ENCODE peak calls at places on chromosomes 16 and 17, in six cellular contexts. O, K, A, D, L and P are unnamed samples.

GRCh38 chr16:71357681-71358080 is 842 bp upstream of the CALB2 start:
- DNase-seq in O (no peak), K (no peak), A (no peak), D (no peak), L (no peak), P (no peak)

GRCh38 chr16:1537763-1538289 is 4.4 kb downstream of the TMEM204 start:
- DNase-seq in O (no peak), K (no peak), A (no peak), D (no peak), L (no peak), P (no peak)

GRCh38 chr17:77211681-77212080 is 70.9 kb downstream of the SEC14L1 start:
- DNase-seq in O (no peak), K (no peak), A (no peak), D (no peak), L (no peak), P (no peak)

GRCh38 chr17:59914274-59914854 is 21.4 kb downstream of the RPS6KB1 start:
- DNase-seq in O (no peak), K (no peak), A (no peak), D (peak; percentile 53), L (no peak), P (no peak)

GRCh38 chr17:82882715-82883446 is 43.1 kb upstream of the ZNF750 start:
- DNase-seq in O (no peak), K (no peak), A (peak; percentile 24), D (no peak), L (peak; percentile 86), P (no peak)

GRCh38 chr16:50416388-50416787 is 47.6 kb upstream of the BRD7 start:
- DNase-seq in O (no peak), K (no peak), A (no peak), D (no peak), L (no peak), P (no peak)

GRCh38 chr16:81140930-81141780 is 45.0 kb upstream of the GCSH start:
- DNase-seq in O (no peak), K (no peak), A (no peak), D (no peak), L (no peak), P (no peak)

GRCh38 chr17:49741692-49742076 is 22.2 kb downstream of the FAM117A start:
- DNase-seq in O (no peak), K (no peak), A (no peak), D (no peak), L (no peak), P (no peak)

GRCh38 chr17:42288985-42289862 is 926 bp downstream of the STAT5A start:
- DNase-seq in O (no peak), K (peak; percentile 45), A (peak; percentile 49), D (peak; percentile 58), L (peak; percentile 39), P (peak; percentile 68)

GRCh38 chr17:980406-981291 is 1.1 kb upstream of the NXN start:
- DNase-seq in O (no peak), K (peak; percentile 77), A (peak; percentile 62), D (peak; percentile 87), L (peak; percentile 76), P (peak; percentile 85)

GRCh38 chr17:72150632-72151460 is 30.0 kb downstream of the SOX9 start:
- DNase-seq in O (no peak), K (no peak), A (peak; percentile 25), D (no peak), L (no peak), P (no peak)

GRCh38 chr16:10325783-10326543 is 59.9 kb upstream of the ATF7IP2 start:
- DNase-seq in O (no peak), K (no peak), A (no peak), D (no peak), L (no peak), P (no peak)

GRCh38 chr16:74465851-74466685 is 44.8 kb upstream of the CLEC18B start:
- DNase-seq in O (no peak), K (no peak), A (no peak), D (no peak), L (no peak), P (no peak)

GRCh38 chr17:49646391-49647255 is 31.3 kb downstream of the SPOP start:
- DNase-seq in O (no peak), K (no peak), A (no peak), D (peak; percentile 68), L (no peak), P (no peak)

GRCh38 chr17:43456661-43457361 is 27.0 kb upstream of the DHX8 start:
- DNase-seq in O (no peak), K (peak; percentile 52), A (no peak), D (no peak), L (no peak), P (no peak)

GRCh38 chr17:41125064-41125463 is 1.1 kb upstream of the KRTAP4-12 start:
- DNase-seq in O (no peak), K (no peak), A (no peak), D (no peak), L (no peak), P (no peak)

GRCh38 chr17:29357821-29358232 is 32.3 kb upstream of the TAOK1 start:
- DNase-seq in O (no peak), K (no peak), A (no peak), D (peak; percentile 55), L (no peak), P (no peak)